ENCODE peak calls at places on chromosome 18, in eight cellular contexts. One of them, this sample, is unnamed. For H3K4me1, the result is how much of the 10 kb centered on the place peaks cover.

GRCh38 chr18:4455113-4455811 is at the start of gene DLGAP1:
- DNase-seq in A549: no peak
- DNase-seq in GM12878: no peak
- DNase-seq in heart right ventricle: peak
- DNase-seq in pancreas: peak
- DNase-seq in CD4-positive, alpha-beta memory T cell: no peak
- DNase-seq in left ventricle myocardium inferior: no peak
- DNase-seq in heart left ventricle: peak
- DNase-seq in this sample: peak

GRCh38 chr18:54284967-54285785 is 15.9 kb downstream of the POLI start:
- DNase-seq in A549: no peak
- DNase-seq in GM12878: peak
- DNase-seq in heart right ventricle: peak
- DNase-seq in pancreas: no peak
- DNase-seq in CD4-positive, alpha-beta memory T cell: peak
- DNase-seq in left ventricle myocardium inferior: peak
- DNase-seq in heart left ventricle: peak
- DNase-seq in this sample: no peak

GRCh38 chr18:1526996-1527395 is 622.3 kb downstream of the ADCYAP1 start:
- DNase-seq in A549: no peak
- DNase-seq in GM12878: no peak
- DNase-seq in heart right ventricle: no peak
- DNase-seq in pancreas: no peak
- DNase-seq in CD4-positive, alpha-beta memory T cell: no peak
- DNase-seq in left ventricle myocardium inferior: no peak
- DNase-seq in heart left ventricle: no peak
- DNase-seq in this sample: no peak

GRCh38 chr18:48195782-48196181 is 213.4 kb downstream of the ZBTB7C start:
- DNase-seq in A549: no peak
- DNase-seq in GM12878: no peak
- DNase-seq in heart right ventricle: no peak
- DNase-seq in pancreas: no peak
- DNase-seq in CD4-positive, alpha-beta memory T cell: no peak
- DNase-seq in left ventricle myocardium inferior: no peak
- DNase-seq in heart left ventricle: no peak
- DNase-seq in this sample: no peak

GRCh38 chr18:63312731-63313408 is 6.7 kb downstream of the BCL2 start:
- DNase-seq in A549: no peak
- DNase-seq in GM12878: no peak
- DNase-seq in heart right ventricle: no peak
- DNase-seq in pancreas: no peak
- DNase-seq in CD4-positive, alpha-beta memory T cell: no peak
- DNase-seq in left ventricle myocardium inferior: no peak
- DNase-seq in heart left ventricle: no peak
- DNase-seq in this sample: no peak

GRCh38 chr18:45221363-45221762 is 393.9 kb upstream of the SLC14A2 start:
- DNase-seq in A549: no peak
- DNase-seq in GM12878: no peak
- DNase-seq in heart right ventricle: no peak
- DNase-seq in pancreas: no peak
- DNase-seq in CD4-positive, alpha-beta memory T cell: no peak
- DNase-seq in left ventricle myocardium inferior: no peak
- DNase-seq in heart left ventricle: no peak
- DNase-seq in this sample: no peak

GRCh38 chr18:48930926-48931325 is 19.8 kb downstream of the SMAD7 start:
- DNase-seq in A549: no peak
- DNase-seq in GM12878: no peak
- DNase-seq in heart right ventricle: no peak
- DNase-seq in pancreas: no peak
- DNase-seq in CD4-positive, alpha-beta memory T cell: no peak
- DNase-seq in left ventricle myocardium inferior: no peak
- DNase-seq in heart left ventricle: no peak
- DNase-seq in this sample: no peak

GRCh38 chr18:70058916-70059315 is 111.2 kb upstream of the CD226 start:
- DNase-seq in A549: no peak
- DNase-seq in GM12878: peak
- DNase-seq in heart right ventricle: no peak
- DNase-seq in pancreas: no peak
- DNase-seq in CD4-positive, alpha-beta memory T cell: no peak
- DNase-seq in left ventricle myocardium inferior: no peak
- DNase-seq in heart left ventricle: no peak
- DNase-seq in this sample: no peak

GRCh38 chr18:63451774-63452173 is 25.0 kb upstream of the SERPINB5 start:
- DNase-seq in A549: no peak
- DNase-seq in GM12878: no peak
- DNase-seq in heart right ventricle: no peak
- DNase-seq in pancreas: no peak
- DNase-seq in CD4-positive, alpha-beta memory T cell: no peak
- DNase-seq in left ventricle myocardium inferior: no peak
- DNase-seq in heart left ventricle: no peak
- DNase-seq in this sample: peak

GRCh38 chr18:32439802-32440201 is 30.9 kb downstream of the GAREM1 start:
- DNase-seq in A549: peak
- DNase-seq in GM12878: no peak
- DNase-seq in heart right ventricle: no peak
- DNase-seq in pancreas: no peak
- DNase-seq in CD4-positive, alpha-beta memory T cell: no peak
- DNase-seq in left ventricle myocardium inferior: no peak
- DNase-seq in heart left ventricle: no peak
- DNase-seq in this sample: no peak

GRCh38 chr18:70335892-70336726 is 47.3 kb downstream of the SOCS6 start:
- DNase-seq in A549: peak
- DNase-seq in GM12878: no peak
- DNase-seq in heart right ventricle: no peak
- DNase-seq in pancreas: no peak
- DNase-seq in CD4-positive, alpha-beta memory T cell: no peak
- DNase-seq in left ventricle myocardium inferior: no peak
- DNase-seq in heart left ventricle: no peak
- DNase-seq in this sample: no peak

GRCh38 chr18:984004-984403 is 79.3 kb downstream of the ADCYAP1 start:
- DNase-seq in A549: no peak
- DNase-seq in GM12878: no peak
- DNase-seq in heart right ventricle: no peak
- DNase-seq in pancreas: no peak
- DNase-seq in CD4-positive, alpha-beta memory T cell: no peak
- DNase-seq in left ventricle myocardium inferior: no peak
- DNase-seq in heart left ventricle: no peak
- DNase-seq in this sample: no peak

GRCh38 chr18:2872095-2872494 is 25.3 kb downstream of the EMILIN2 start:
- DNase-seq in A549: no peak
- DNase-seq in GM12878: no peak
- DNase-seq in heart right ventricle: no peak
- DNase-seq in pancreas: no peak
- DNase-seq in CD4-positive, alpha-beta memory T cell: no peak
- DNase-seq in left ventricle myocardium inferior: no peak
- DNase-seq in heart left ventricle: no peak
- DNase-seq in this sample: no peak

GRCh38 chr18:2970762-2971659 is 41.9 kb downstream of the LPIN2 start:
- DNase-seq in A549: no peak
- DNase-seq in GM12878: no peak
- DNase-seq in heart right ventricle: no peak
- DNase-seq in pancreas: no peak
- DNase-seq in CD4-positive, alpha-beta memory T cell: peak
- DNase-seq in left ventricle myocardium inferior: no peak
- DNase-seq in heart left ventricle: no peak
- DNase-seq in this sample: no peak

GRCh38 chr18:33744032-33744697 is 166.1 kb downstream of the ASXL3 start:
- DNase-seq in A549: no peak
- DNase-seq in GM12878: no peak
- DNase-seq in heart right ventricle: no peak
- DNase-seq in pancreas: no peak
- DNase-seq in CD4-positive, alpha-beta memory T cell: no peak
- DNase-seq in left ventricle myocardium inferior: no peak
- DNase-seq in heart left ventricle: no peak
- DNase-seq in this sample: peak

GRCh38 chr18:13217466-13217961 is 1.0 kb upstream of the LDLRAD4 start:
- DNase-seq in A549: peak
- DNase-seq in GM12878: no peak
- DNase-seq in heart right ventricle: peak
- DNase-seq in pancreas: peak
- DNase-seq in CD4-positive, alpha-beta memory T cell: peak
- DNase-seq in left ventricle myocardium inferior: peak
- DNase-seq in heart left ventricle: peak
- DNase-seq in this sample: peak

GRCh38 chr18:6376433-6377229 is 38.1 kb downstream of the L3MBTL4 start:
- DNase-seq in A549: no peak
- DNase-seq in GM12878: no peak
- DNase-seq in heart right ventricle: no peak
- DNase-seq in pancreas: no peak
- DNase-seq in CD4-positive, alpha-beta memory T cell: no peak
- DNase-seq in left ventricle myocardium inferior: no peak
- DNase-seq in heart left ventricle: no peak
- DNase-seq in this sample: no peak

GRCh38 chr18:36818652-36819051 is 10.2 kb downstream of the TPGS2 start:
- DNase-seq in A549: no peak
- DNase-seq in GM12878: no peak
- DNase-seq in heart right ventricle: no peak
- DNase-seq in pancreas: no peak
- DNase-seq in CD4-positive, alpha-beta memory T cell: no peak
- DNase-seq in left ventricle myocardium inferior: no peak
- DNase-seq in heart left ventricle: no peak
- DNase-seq in this sample: no peak

GRCh38 chr18:27609221-27609620 is 424.1 kb upstream of the CHST9 start:
- DNase-seq in A549: no peak
- DNase-seq in GM12878: no peak
- DNase-seq in heart right ventricle: no peak
- DNase-seq in pancreas: no peak
- DNase-seq in CD4-positive, alpha-beta memory T cell: no peak
- DNase-seq in left ventricle myocardium inferior: no peak
- DNase-seq in heart left ventricle: no peak
- DNase-seq in this sample: no peak

GRCh38 chr18:55457028-55457427 is 131.0 kb downstream of the TCF4 start:
- DNase-seq in A549: no peak
- DNase-seq in GM12878: no peak
- DNase-seq in heart right ventricle: no peak
- DNase-seq in pancreas: no peak
- DNase-seq in CD4-positive, alpha-beta memory T cell: no peak
- DNase-seq in left ventricle myocardium inferior: no peak
- DNase-seq in heart left ventricle: no peak
- DNase-seq in this sample: no peak

GRCh38 chr18:55452123-55452611 is 135.8 kb downstream of the TCF4 start:
- DNase-seq in A549: peak
- DNase-seq in GM12878: no peak
- DNase-seq in heart right ventricle: peak
- DNase-seq in pancreas: no peak
- DNase-seq in CD4-positive, alpha-beta memory T cell: no peak
- DNase-seq in left ventricle myocardium inferior: no peak
- DNase-seq in heart left ventricle: no peak
- DNase-seq in this sample: peak

GRCh38 chr18:55449412-55450140 is 138.4 kb downstream of the TCF4 start:
- DNase-seq in A549: no peak
- DNase-seq in GM12878: no peak
- DNase-seq in heart right ventricle: no peak
- DNase-seq in pancreas: no peak
- DNase-seq in CD4-positive, alpha-beta memory T cell: no peak
- DNase-seq in left ventricle myocardium inferior: no peak
- DNase-seq in heart left ventricle: no peak
- DNase-seq in this sample: no peak

GRCh38 chr18:55455938-55456337 is 132.1 kb downstream of the TCF4 start:
- DNase-seq in A549: no peak
- DNase-seq in GM12878: no peak
- DNase-seq in heart right ventricle: no peak
- DNase-seq in pancreas: no peak
- DNase-seq in CD4-positive, alpha-beta memory T cell: no peak
- DNase-seq in left ventricle myocardium inferior: no peak
- DNase-seq in heart left ventricle: no peak
- DNase-seq in this sample: no peak

DNA sequence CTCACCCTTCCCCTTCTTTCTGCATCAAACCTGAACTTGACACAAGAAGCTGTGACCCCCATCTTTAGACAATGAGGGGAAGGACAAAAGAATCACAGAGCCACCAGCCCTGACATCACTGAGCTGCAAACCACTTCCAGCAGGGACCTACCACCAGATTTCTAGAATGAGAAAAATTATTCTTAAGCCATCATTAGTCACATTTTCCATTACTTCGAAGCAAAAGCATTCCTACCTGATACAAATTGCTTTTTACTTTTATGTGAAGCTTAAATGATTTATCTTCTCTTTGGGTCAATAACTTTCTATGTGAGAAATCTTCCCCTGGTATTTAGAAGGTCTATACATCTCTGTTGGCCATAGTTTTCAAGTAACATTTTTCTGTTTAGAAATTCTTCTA is 134.8 kb downstream of the TCF4 start:
- DNase-seq in A549: no peak
- DNase-seq in GM12878: no peak
- DNase-seq in heart right ventricle: no peak
- DNase-seq in pancreas: no peak
- DNase-seq in CD4-positive, alpha-beta memory T cell: no peak
- DNase-seq in left ventricle myocardium inferior: no peak
- DNase-seq in heart left ventricle: no peak
- DNase-seq in this sample: no peak
- H3K4me1 ChIP-seq in A549: under half
- H3K4me1 ChIP-seq in GM12878: under half
- H3K4me1 ChIP-seq in heart right ventricle: under half
- H3K4me1 ChIP-seq in pancreas: under half
- H3K4me1 ChIP-seq in CD4-positive, alpha-beta memory T cell: under half
- H3K4me1 ChIP-seq in left ventricle myocardium inferior: under half
- H3K4me1 ChIP-seq in heart left ventricle: under half
- H3K4me1 ChIP-seq in this sample: under half

GRCh38 chr18:24227976-24228660 is 89.3 kb downstream of the CABYR start:
- DNase-seq in A549: peak
- DNase-seq in GM12878: no peak
- DNase-seq in heart right ventricle: no peak
- DNase-seq in pancreas: no peak
- DNase-seq in CD4-positive, alpha-beta memory T cell: no peak
- DNase-seq in left ventricle myocardium inferior: no peak
- DNase-seq in heart left ventricle: no peak
- DNase-seq in this sample: no peak
- H3K27ac ChIP-seq in A549: no peak
- H3K27ac ChIP-seq in GM12878: no peak
- H3K27ac ChIP-seq in heart right ventricle: no peak
- H3K27ac ChIP-seq in pancreas: no peak
- H3K27ac ChIP-seq in CD4-positive, alpha-beta memory T cell: no peak
- H3K27ac ChIP-seq in left ventricle myocardium inferior: no peak
- H3K27ac ChIP-seq in heart left ventricle: no peak
- H3K27ac ChIP-seq in this sample: no peak

DNA sequence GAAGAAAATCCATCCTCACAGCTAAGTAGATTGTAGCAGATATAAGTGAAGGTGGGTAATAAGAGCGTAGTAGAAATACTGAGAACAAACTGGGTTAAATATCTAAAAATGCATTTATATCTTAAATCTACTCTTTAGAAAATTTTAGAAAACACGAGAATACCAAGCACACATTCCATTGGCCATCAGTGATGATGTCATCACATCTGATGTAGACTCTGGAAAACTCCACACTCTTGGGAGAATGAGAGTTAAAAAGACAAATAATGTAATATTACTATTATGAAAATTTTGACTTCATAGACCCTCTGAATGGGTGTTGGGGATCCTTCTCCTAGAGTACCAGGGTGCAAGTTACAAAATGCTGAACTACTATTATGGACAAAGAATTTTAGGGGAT is 3.7 kb downstream of the RIOK3 start:
- DNase-seq in A549: no peak
- DNase-seq in GM12878: no peak
- DNase-seq in heart right ventricle: no peak
- DNase-seq in pancreas: no peak
- DNase-seq in CD4-positive, alpha-beta memory T cell: no peak
- DNase-seq in left ventricle myocardium inferior: no peak
- DNase-seq in heart left ventricle: no peak
- DNase-seq in this sample: no peak
- H3K4me1 ChIP-seq in A549: under half
- H3K4me1 ChIP-seq in GM12878: under half
- H3K4me1 ChIP-seq in heart right ventricle: half or more
- H3K4me1 ChIP-seq in pancreas: half or more
- H3K4me1 ChIP-seq in CD4-positive, alpha-beta memory T cell: half or more
- H3K4me1 ChIP-seq in left ventricle myocardium inferior: half or more
- H3K4me1 ChIP-seq in heart left ventricle: under half
- H3K4me1 ChIP-seq in this sample: under half

GRCh38 chr18:57753063-57753462 is 50.1 kb downstream of the ATP8B1 start:
- DNase-seq in A549: no peak
- DNase-seq in GM12878: no peak
- DNase-seq in heart right ventricle: no peak
- DNase-seq in pancreas: no peak
- DNase-seq in CD4-positive, alpha-beta memory T cell: no peak
- DNase-seq in left ventricle myocardium inferior: no peak
- DNase-seq in heart left ventricle: no peak
- DNase-seq in this sample: no peak
- H3K27ac ChIP-seq in A549: peak
- H3K27ac ChIP-seq in GM12878: no peak
- H3K27ac ChIP-seq in heart right ventricle: no peak
- H3K27ac ChIP-seq in pancreas: peak
- H3K27ac ChIP-seq in CD4-positive, alpha-beta memory T cell: no peak
- H3K27ac ChIP-seq in left ventricle myocardium inferior: no peak
- H3K27ac ChIP-seq in heart left ventricle: no peak
- H3K27ac ChIP-seq in this sample: no peak

This sample was measured in prostate gland.